ENCODE peak calls at places on chromosomes 12 and 14, in four cellular contexts. Z is sigmoid colon, K is GM12891, M is ovary. J is an unnamed sample.

GRCh38 chr12:107369679-107370078 is 276.3 kb upstream of the CRY1 start:
- DNase-seq in K (no peak), Z (no peak), M (no peak), J (no peak)

GRCh38 chr12:56593909-56594621 is 36.1 kb downstream of the BAZ2A start:
- DNase-seq in Z (peak), M (peak), K (peak), J (peak)

GRCh38 chr12:96986883-96987523 is 79.9 kb downstream of the NEDD1 start:
- DNase-seq in Z (no peak), K (no peak), M (no peak), J (peak)

GRCh38 chr12:95402096-95402495 is 71.9 kb upstream of the METAP2 start:
- DNase-seq in Z (no peak), K (no peak), M (no peak), J (no peak)

GRCh38 chr12:46205293-46205692 is 63.5 kb downstream of the SLC38A1 start:
- DNase-seq in M (no peak), Z (no peak), K (no peak), J (no peak)

GRCh38 chr14:55881577-55882241 is 236.5 kb upstream of the PELI2 start:
- DNase-seq in Z (no peak), K (no peak), M (no peak), J (peak)

GRCh38 chr12:104802198-104802597 is 155.9 kb downstream of the SLC41A2 start:
- DNase-seq in Z (no peak), M (no peak), K (no peak), J (no peak)

GRCh38 chr12:26027401-26027800 is 68.9 kb downstream of the RASSF8 start:
- DNase-seq in M (no peak), Z (no peak), K (no peak), J (no peak)

GRCh38 chr14:93103392-93104080 is 12.2 kb downstream of the ITPK1 start:
- DNase-seq in M (no peak), K (peak), Z (no peak), J (peak)

GRCh38 chr12:49658276-49658675 is 34.9 kb downstream of the PRPF40B start:
- DNase-seq in Z (no peak), K (no peak), M (no peak), J (no peak)

GRCh38 chr14:56995010-56995409 is 184.7 kb upstream of the OTX2 start:
- DNase-seq in Z (no peak), M (no peak), K (no peak), J (no peak)

GRCh38 chr14:68622856-68623255 is 170.0 kb downstream of the ZFP36L1 start:
- DNase-seq in K (no peak), M (peak), Z (no peak), J (no peak)

GRCh38 chr14:99415496-99416281 is 65.0 kb downstream of the SETD3 start:
- DNase-seq in M (peak), K (peak), Z (no peak), J (peak)

GRCh38 chr12:103114296-103115055 is 157.0 kb downstream of the ASCL1 start:
- DNase-seq in Z (no peak), M (no peak), K (no peak), J (no peak)

GRCh38 chr14:103535891-103536565 is 7.0 kb downstream of the TRMT61A start:
- DNase-seq in M (no peak), K (no peak), Z (peak), J (no peak)
- TF ChIP-seq POLR2A in M (no peak), K (no peak), Z (no peak), J (no peak)

GRCh38 chr12:109714913-109715244 is 1.3 kb downstream of the FAM222A start:
- DNase-seq in M (peak), K (no peak), Z (no peak), J (no peak)

GRCh38 chr12:109714141-109714912 is 702 bp downstream of the FAM222A start:
- DNase-seq in M (peak), K (peak), Z (peak), J (peak)

GRCh38 chr12:109711596-109712461 is 1.8 kb upstream of the FAM222A start:
- DNase-seq in M (no peak), K (no peak), Z (no peak), J (peak)

GRCh38 chr12:109715310-109716091 is 1.9 kb downstream of the FAM222A start:
- DNase-seq in K (no peak), Z (no peak), M (peak), J (peak)

DNA sequence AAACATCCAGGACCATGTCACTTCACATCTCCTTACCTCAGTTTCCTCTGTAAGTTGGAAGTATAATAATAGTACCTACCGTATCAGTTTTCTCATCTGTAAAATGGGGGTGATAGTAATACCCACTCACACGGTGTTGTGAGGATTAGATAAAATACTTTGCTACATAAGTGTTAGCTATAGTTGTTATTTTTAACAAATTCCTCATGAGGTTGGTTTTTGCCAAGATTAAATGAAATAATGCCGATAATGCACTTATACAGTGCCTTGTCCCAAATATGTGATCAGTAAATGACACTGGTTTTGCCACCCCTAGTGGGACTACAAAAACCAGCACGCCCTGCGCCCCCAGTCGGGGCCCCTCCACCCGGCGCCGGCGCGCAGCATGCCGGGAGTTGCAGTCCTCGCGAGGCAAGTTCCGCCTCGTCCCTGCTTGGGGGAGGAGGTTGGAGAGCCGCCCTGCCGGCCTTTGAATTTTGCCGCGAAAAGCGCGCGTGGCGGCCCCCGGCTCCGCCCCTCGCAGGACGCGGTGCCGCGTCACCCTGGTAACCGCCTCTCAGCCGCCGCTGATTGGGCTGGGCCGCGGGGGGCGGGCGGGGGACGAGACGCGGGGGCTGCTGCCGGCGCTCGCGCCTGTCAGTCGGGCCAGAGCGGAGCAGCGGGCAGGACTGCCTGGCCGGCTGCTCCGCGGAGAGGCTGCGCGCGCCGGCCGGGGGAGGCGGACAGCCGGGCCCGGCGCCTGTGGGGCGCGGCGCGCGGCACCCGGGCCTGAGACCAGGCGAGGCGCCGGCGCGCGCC is at the start of gene FAM222A:
- DNase-seq in M (peak), Z (peak), K (peak), J (peak)
- TF ChIP-seq POLR2A in M (peak), Z (no peak), K (no peak), J (no peak)

DNA sequence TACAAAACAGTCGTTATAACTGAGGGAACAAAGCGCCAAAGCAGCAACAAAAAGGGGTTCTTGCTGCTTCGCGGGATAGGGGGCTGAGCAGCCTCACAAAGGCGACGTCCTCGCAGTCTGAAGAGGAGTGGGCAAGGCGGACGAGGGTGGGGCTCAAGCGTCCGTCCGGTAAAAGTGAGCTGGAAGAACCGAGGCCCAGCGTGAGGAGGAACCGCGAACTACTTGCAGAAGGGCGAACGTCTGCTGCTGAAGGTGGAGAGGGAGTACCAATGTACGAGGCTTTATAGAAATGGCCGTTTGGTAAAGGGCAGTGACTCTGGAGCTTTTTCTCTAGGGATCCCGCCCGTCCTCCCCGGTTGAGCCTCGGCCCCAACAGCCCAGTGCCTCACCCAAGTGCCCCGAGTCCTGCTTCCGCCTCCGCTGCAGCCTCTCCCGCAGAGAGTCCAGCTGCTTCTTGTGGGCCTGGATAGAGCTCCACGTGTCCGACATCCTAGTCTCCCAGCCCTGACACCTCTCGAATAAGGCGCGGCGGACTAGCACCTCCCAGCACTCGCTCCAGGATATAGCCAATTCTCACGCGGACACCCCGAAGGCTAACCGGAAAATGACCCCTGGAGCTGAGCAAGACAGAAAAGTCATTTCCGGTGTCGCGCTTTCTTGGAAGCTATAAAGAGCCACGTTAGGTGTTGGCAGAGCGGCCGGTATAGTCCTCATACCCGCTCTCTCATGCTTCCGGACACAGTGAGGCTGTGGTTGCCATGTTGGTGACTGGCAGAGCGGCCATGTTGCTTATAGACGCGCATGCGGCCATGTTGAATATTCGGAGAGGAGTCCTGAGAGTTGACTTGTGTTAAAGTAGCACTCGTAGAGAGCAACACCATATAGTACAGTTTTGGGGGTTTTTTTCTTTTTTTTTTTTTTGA is at the start of gene METTL3:
- DNase-seq in K (peak), M (peak), Z (peak), J (peak)
- TF ChIP-seq POLR2A in K (peak), M (peak), Z (no peak), J (peak)

DNA sequence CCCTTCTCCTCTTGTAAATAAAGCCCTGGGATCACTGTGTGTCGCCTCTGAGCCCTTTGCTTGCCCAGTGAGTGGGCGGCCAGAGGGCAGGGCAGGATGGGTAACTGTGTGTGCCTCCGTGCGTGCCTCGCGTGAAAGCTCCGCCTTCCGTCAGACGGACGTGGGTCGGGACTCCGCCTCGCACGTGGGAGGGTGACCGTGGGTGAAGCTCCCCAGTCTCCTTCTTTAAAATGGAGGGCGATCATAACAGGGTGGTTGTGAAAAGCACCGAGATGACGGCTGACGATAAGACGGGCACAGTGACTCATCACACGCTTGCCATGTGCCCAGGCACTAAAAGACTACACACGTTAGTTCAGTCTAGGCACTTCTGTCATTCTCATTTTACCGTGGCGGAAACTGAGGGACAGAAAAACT is 9.2 kb downstream of the PHB2 start:
- DNase-seq in K (no peak), M (peak), Z (peak), J (peak)
- TF ChIP-seq POLR2A in K (no peak), M (no peak), Z (no peak), J (no peak)

J was measured in erythroblast.